ENCODE peak calls at places on chromosomes 1 and 21, in four cellular contexts. H, B, F and T are unnamed samples. For H3K4me1, the result is how much of the 10 kb centered on the place peaks cover.

GRCh38 chr1:31354266-31354665 is 18.6 kb downstream of the FABP3 start:
- DNase-seq in H (no peak), F (no peak), B (peak), T (no peak)

GRCh38 chr1:68174173-68175113 is 57.9 kb downstream of the WLS start:
- DNase-seq in B (peak), H (no peak), F (peak), T (peak)

GRCh38 chr1:221972262-221973235 is 230.7 kb upstream of the DUSP10 start:
- DNase-seq in B (no peak), H (no peak), F (no peak), T (no peak)

GRCh38 chr1:147892731-147893214 is 9.8 kb upstream of the GJA8 start:
- DNase-seq in F (no peak), H (peak), B (peak), T (no peak)

GRCh38 chr1:162391790-162392563 is 10.4 kb downstream of the C1orf226 start:
- DNase-seq in F (no peak), B (peak), H (no peak), T (no peak)

GRCh38 chr1:221439008-221439733 is 302.7 kb downstream of the DUSP10 start:
- DNase-seq in B (peak), F (no peak), H (peak), T (no peak)

GRCh38 chr21:40054403-40054802 is 187.2 kb downstream of the PCP4 start:
- DNase-seq in B (peak), F (no peak), H (no peak), T (peak)

GRCh38 chr1:221829327-221830011 is 87.6 kb upstream of the DUSP10 start:
- DNase-seq in B (peak), H (peak), F (no peak), T (no peak)

GRCh38 chr21:38985423-38986378 is 180.0 kb downstream of the ETS2 start:
- DNase-seq in H (no peak), B (peak), F (peak), T (peak)

GRCh38 chr1:119787776-119788175 is 19.1 kb upstream of the HMGCS2 start:
- DNase-seq in F (no peak), B (peak), H (no peak), T (no peak)

GRCh38 chr1:109240158-109241152 is 8.9 kb upstream of the CELSR2 start:
- DNase-seq in B (peak), F (peak), H (no peak), T (peak)

GRCh38 chr1:39105841-39106765 is 80.0 kb downstream of the NDUFS5 start:
- DNase-seq in H (peak), F (peak), B (peak), T (peak)

GRCh38 chr1:1423245-1423597 is 2.1 kb upstream of the ANKRD65 start:
- DNase-seq in H (no peak), B (no peak), F (no peak), T (no peak)
- H3K4me1 ChIP-seq in H (under half), B (under half), F (under half), T (under half)

GRCh38 chr1:230143534-230143933 is 76.5 kb downstream of the GALNT2 start:
- DNase-seq in B (no peak), H (no peak), F (no peak), T (no peak)

GRCh38 chr1:230145953-230146476 is 79.0 kb downstream of the GALNT2 start:
- DNase-seq in B (no peak), H (no peak), F (no peak), T (no peak)

GRCh38 chr1:230145505-230145899 is 78.5 kb downstream of the GALNT2 start:
- DNase-seq in F (no peak), B (no peak), H (no peak), T (no peak)

GRCh38 chr1:230144010-230144614 is 77.1 kb downstream of the GALNT2 start:
- DNase-seq in H (no peak), F (no peak), B (no peak), T (no peak)

DNA sequence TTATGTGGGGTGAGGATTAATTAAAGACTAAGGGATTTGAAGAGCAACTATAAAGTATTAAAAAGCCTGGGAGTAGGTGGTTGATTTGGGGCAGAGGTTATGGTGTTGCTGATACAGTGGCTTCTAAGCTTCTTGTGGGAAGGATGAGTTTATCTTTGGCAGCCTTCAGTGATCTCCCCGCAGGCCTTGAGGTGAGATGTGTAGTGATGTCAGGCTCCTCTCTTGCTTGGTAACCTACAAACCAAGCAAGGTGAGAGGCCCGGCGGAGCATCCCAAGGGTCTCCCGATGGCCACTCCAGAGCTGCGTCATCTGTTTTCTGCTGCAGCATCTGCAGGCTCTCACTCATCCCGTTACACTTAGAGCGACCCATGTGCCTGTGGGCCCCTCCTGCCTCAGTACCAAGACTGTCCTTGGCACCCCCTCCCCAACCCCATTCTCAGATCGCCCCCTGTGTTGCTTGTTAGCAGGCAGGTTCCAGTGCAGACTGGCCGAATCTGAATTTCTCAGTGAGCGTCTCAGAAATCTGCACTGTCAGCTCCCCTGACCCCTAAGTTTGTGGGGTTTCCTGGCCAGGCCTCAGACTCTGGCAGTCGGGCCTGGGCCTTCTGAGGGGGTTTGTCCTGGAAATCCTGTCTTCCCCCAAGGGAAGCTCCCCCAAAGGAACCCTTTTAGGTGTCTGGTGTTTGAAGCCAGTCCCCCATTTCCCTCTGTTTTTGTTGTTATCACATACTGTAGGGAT is 77.9 kb downstream of the GALNT2 start:
- DNase-seq in H (no peak), F (no peak), B (no peak), T (no peak)
- H3K4me1 ChIP-seq in H (under half), F (under half), B (under half), T (under half)

DNA sequence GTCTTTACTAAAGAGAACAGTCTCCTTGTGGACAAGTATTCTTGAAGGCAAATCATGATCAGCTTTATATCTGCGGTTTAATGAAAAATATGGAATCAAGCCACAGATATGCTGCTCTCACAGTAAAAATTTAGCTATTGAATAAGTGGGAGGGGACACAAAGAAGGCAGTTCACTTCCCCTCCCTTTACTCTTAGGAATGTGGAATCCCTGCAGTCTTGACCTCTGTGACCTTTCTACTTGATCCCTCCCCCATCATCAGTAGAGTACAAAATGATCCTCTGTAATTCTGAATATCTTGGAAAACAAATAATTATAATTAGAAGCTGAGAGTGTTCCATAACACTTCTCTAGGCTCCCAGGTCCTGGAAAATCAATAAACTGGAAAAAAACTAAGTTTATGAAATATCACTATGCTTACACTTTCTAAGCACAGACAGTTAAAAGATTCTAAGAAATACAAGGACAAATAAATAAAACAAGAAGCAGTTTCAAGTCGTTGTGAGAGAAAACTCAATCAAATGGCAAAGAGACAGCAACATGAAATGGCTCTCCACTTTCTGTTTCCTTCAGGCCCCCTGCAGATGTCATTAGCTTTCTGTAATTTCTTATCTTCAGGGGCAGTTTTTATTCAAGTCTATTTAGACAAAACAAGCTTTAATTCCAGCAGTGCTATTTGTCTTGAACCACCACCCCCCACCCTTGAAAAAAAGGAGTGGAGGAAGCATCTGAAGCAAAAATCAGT is 136.5 kb upstream of the HOOK1 start:
- DNase-seq in B (peak), H (no peak), F (no peak), T (no peak)
- H3K4me1 ChIP-seq in B (under half), H (under half), F (under half), T (under half)

DNA sequence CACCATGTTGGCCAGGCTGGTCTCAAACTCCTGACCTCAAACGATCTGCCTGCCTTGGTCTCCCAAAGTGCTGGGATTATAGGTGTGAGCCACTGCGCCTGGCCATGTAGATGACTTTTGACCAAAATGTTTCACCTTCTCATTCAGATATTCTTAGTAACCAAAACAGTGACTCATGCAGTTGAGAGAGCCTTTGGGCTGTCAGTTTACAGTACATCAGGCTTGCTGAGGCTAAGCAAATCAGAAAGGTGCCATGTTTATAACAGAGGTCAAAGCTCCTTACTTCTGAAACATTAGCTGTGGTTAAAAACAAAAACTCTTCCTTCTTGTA is 21.0 kb downstream of the CNIH4 start:
- DNase-seq in B (peak), H (peak), F (no peak), T (no peak)
- H3K4me1 ChIP-seq in B (under half), H (half or more), F (under half), T (under half)

GRCh38 chr1:13754510-13755103 is 54.6 kb downstream of the PRDM2 start:
- DNase-seq in B (peak), F (no peak), H (no peak), T (no peak)
- H3K4me1 ChIP-seq in B (under half), F (under half), H (half or more), T (under half)

GRCh38 chr1:212433577-212434462 is 1.1 kb downstream of the NENF start:
- DNase-seq in B (no peak), H (no peak), F (no peak), T (no peak)
- H3K4me1 ChIP-seq in B (under half), H (under half), F (under half), T (under half)

GRCh38 chr21:31714741-31715365 is 17.1 kb downstream of the SCAF4 start:
- DNase-seq in F (no peak), B (no peak), H (no peak), T (no peak)

GRCh38 chr21:31713973-31714740 is 17.8 kb downstream of the SCAF4 start:
- DNase-seq in F (no peak), B (peak), H (no peak), T (no peak)

GRCh38 chr21:31713115-31713514 is 18.8 kb downstream of the SCAF4 start:
- DNase-seq in B (no peak), H (no peak), F (no peak), T (no peak)

GRCh38 chr21:31720330-31720729 is 11.6 kb downstream of the SCAF4 start:
- DNase-seq in H (no peak), B (no peak), F (no peak), T (no peak)

GRCh38 chr21:31716106-31716505 is 15.8 kb downstream of the SCAF4 start:
- DNase-seq in H (no peak), F (no peak), B (no peak), T (no peak)
- H3K4me1 ChIP-seq in H (half or more), F (under half), B (under half), T (under half)

GRCh38 chr1:155038602-155039307 is 5.1 kb downstream of the DCST1 start:
- DNase-seq in B (peak), F (no peak), H (no peak), T (no peak)
- H3K4me1 ChIP-seq in B (under half), F (under half), H (under half), T (under half)

DNA sequence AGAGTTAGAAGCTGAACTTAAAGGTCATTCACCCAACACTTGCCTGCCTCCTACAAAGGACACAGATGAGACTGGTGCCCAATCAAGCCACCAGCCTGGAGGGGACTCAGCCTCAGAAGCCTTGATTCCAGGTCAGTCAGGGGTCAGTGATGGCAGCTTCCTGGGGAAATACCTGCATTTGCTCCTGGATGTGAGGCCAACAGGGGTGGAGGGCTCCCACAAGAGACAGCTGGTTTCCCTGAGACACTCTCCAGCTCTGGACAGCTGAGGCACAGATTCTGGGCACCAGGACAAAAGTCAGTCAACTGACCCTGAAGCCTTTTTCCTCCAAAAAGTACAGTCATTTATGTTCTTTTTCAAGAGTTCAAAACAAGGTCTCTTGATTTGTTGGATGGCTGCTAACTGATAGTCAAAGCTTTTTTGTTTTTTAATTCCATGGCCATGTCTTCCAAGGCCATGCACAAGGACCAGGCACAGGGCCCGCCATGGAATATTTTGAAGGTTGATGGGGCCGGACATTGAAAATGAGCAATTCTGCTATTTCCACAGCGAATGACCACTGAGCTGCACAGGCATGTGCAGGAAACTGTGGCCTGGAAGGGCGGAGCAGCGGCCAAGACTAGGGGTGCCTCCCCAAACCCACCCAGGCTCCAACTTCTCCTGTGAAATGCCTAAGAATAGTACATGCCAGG is 1.8 kb downstream of the C2CD2 start:
- DNase-seq in B (no peak), H (no peak), F (no peak), T (no peak)
- H3K4me1 ChIP-seq in B (under half), H (under half), F (under half), T (under half)

GRCh38 chr1:8678688-8679410 is 138.6 kb downstream of the RERE start:
- DNase-seq in B (peak), H (no peak), F (no peak), T (no peak)
- H3K4me1 ChIP-seq in B (under half), H (under half), F (under half), T (under half)